ENCODE peak calls at places on chromosomes 16 and 17, in seven cellular contexts. Q is upper lobe of right lung, S is kidney epithelial cell, L is transverse colon, T is HT1080, B is NCI-H2171 treated with DMSO at 0.1 percent for 48 hours, P is body of pancreas. V is an unnamed sample.

GRCh38 chr16:50263940-50264929 is 2.1 kb upstream of the ADCY7 start:
- DNase-seq in Q (no peak), S (no peak), L (no peak), T (peak), B (peak), P (no peak), V (no peak)

GRCh38 chr17:46822388-46822921 is 4.0 kb upstream of the WNT3 start:
- DNase-seq in Q (peak), S (no peak), L (peak), T (no peak), B (peak), P (no peak), V (no peak)

GRCh38 chr17:48560452-48560817 is 15.5 kb upstream of the HOXB2 start:
- DNase-seq in Q (no peak), S (no peak), L (no peak), T (no peak), B (no peak), P (no peak), V (no peak)

GRCh38 chr17:81019563-81020442 is 15.1 kb upstream of the BAIAP2 start:
- DNase-seq in Q (peak), S (no peak), L (no peak), T (no peak), B (no peak), P (no peak), V (no peak)

GRCh38 chr17:73250851-73251640 is 10.6 kb downstream of the CPSF4L start:
- DNase-seq in Q (no peak), S (no peak), L (no peak), T (no peak), B (no peak), P (no peak), V (no peak)

GRCh38 chr17:36544049-36544319 is 735 bp upstream of the GGNBP2 start:
- DNase-seq in Q (no peak), S (no peak), L (no peak), T (peak), B (peak), P (peak), V (peak)

GRCh38 chr16:10988164-10988803 is 43.9 kb downstream of the CLEC16A start:
- DNase-seq in Q (no peak), S (no peak), L (no peak), T (no peak), B (no peak), P (no peak), V (no peak)

GRCh38 chr17:80422981-80423380 is 8.0 kb downstream of the ENDOV start:
- DNase-seq in Q (no peak), S (no peak), L (no peak), T (no peak), B (no peak), P (no peak), V (no peak)

GRCh38 chr17:7426896-7427488 is 1.6 kb downstream of the SPEM2 start:
- DNase-seq in Q (no peak), S (no peak), L (no peak), T (no peak), B (no peak), P (no peak), V (no peak)

GRCh38 chr16:24273511-24273910 is 17.4 kb downstream of the CACNG3 start:
- DNase-seq in Q (no peak), S (no peak), L (no peak), T (peak), B (no peak), P (no peak), V (no peak)

GRCh38 chr17:64231567-64232141 is 31.4 kb downstream of the TEX2 start:
- DNase-seq in Q (no peak), S (no peak), L (no peak), T (no peak), B (no peak), P (no peak), V (no peak)

GRCh38 chr17:49210158-49211029 is at the start of the genes ABI3 and GNGT2:
- DNase-seq in Q (no peak), S (no peak), L (peak), T (peak), B (no peak), P (no peak), V (no peak)

V was measured in mucosa of gallbladder.